ENCODE peak calls at places on chromosome 1, in four cellular contexts. W, X, Q and Z are unnamed samples.

GRCh38 chr1:178196631-178197030 is 102.7 kb downstream of the RASAL2 start:
- DNase-seq in X (no peak), W (no peak), Q (no peak), Z (no peak)

GRCh38 chr1:238340989-238341388 is 450.3 kb upstream of the ZP4 start:
- DNase-seq in W (no peak), X (peak; percentile 29), Q (no peak), Z (no peak)

GRCh38 chr1:231634302-231635013 is 7.9 kb downstream of the DISC1 start:
- DNase-seq in Q (no peak), X (no peak), W (no peak), Z (peak; percentile 24)

GRCh38 chr1:162421258-162422194 is 9.6 kb upstream of the SH2D1B start:
- DNase-seq in Q (no peak), X (no peak), W (no peak), Z (no peak)

GRCh38 chr1:243513726-243514491 is 258.1 kb downstream of the SDCCAG8 start:
- DNase-seq in W (no peak), Q (peak; percentile 49), X (peak; percentile 48), Z (no peak)

GRCh38 chr1:43961692-43962091 is 8.1 kb upstream of the DPH2 start:
- DNase-seq in X (no peak), Q (no peak), W (no peak), Z (no peak)

GRCh38 chr1:183039985-183040447 is 16.8 kb downstream of the LAMC1 start:
- DNase-seq in X (no peak), Q (peak; percentile 86), W (no peak), Z (peak; percentile 46)

GRCh38 chr1:28718601-28719331 is 18.0 kb upstream of the YTHDF2 start:
- DNase-seq in X (no peak), W (no peak), Q (peak; percentile 71), Z (peak; percentile 62)

GRCh38 chr1:41776896-41777431 is 141.8 kb downstream of the HIVEP3 start:
- DNase-seq in X (no peak), W (no peak), Q (no peak), Z (no peak)

GRCh38 chr1:1907098-1907736 is 7.8 kb upstream of the CALML6 start:
- DNase-seq in X (no peak), Q (peak; percentile 22), W (no peak), Z (no peak)

GRCh38 chr1:8111560-8111959 is 85.5 kb upstream of the ERRFI1 start:
- DNase-seq in W (no peak), Q (no peak), X (no peak), Z (no peak)

GRCh38 chr1:39573736-39574624 is 2.6 kb downstream of the PABPC4 start:
- DNase-seq in X (no peak), Q (peak; percentile 74), W (no peak), Z (peak; percentile 27)

GRCh38 chr1:35936828-35937227 is 5.9 kb downstream of the AGO3 start:
- DNase-seq in Q (peak; percentile 49), W (no peak), X (no peak), Z (no peak)

GRCh38 chr1:158121604-158122254 is 59.0 kb upstream of the CD1D start:
- DNase-seq in Q (peak; percentile 56), W (no peak), X (peak; percentile 41), Z (peak; percentile 5)

GRCh38 chr1:165686121-165686970 is 12.0 kb downstream of the ALDH9A1 start:
- DNase-seq in W (no peak), X (no peak), Q (no peak), Z (no peak)

GRCh38 chr1:68029444-68029843 is 21.0 kb downstream of the DIRAS3 start:
- DNase-seq in W (no peak), X (no peak), Q (no peak), Z (no peak)

GRCh38 chr1:224216380-224216779 is 33.3 kb downstream of the DEGS1 start:
- DNase-seq in Q (no peak), W (no peak), X (no peak), Z (no peak)

GRCh38 chr1:29482991-29483390 is 246.7 kb downstream of the PTPRU start:
- DNase-seq in X (no peak), W (no peak), Q (no peak), Z (no peak)

GRCh38 chr1:1088801-1089680 is 14.9 kb upstream of the RNF223 start:
- DNase-seq in Q (no peak), X (no peak), W (no peak), Z (no peak)

GRCh38 chr1:55062801-55063561 is 23.6 kb downstream of the PCSK9 start:
- DNase-seq in X (no peak), Q (no peak), W (no peak), Z (no peak)

GRCh38 chr1:225882699-225883615 is 777 bp upstream of the TMEM63A start:
- DNase-seq in W (no peak), Q (peak; percentile 77), X (peak; percentile 53), Z (no peak)